ENCODE peak calls at places on chromosomes 11 and 22, in nine cellular contexts. K, Z, L, F, D, S, U, X and J are unnamed samples.
A peak's percentile ranks its signal among the peaks of the same experiment; 100 is the strongest.

GRCh38 chr11:65492637-65493366 is 6.0 kb upstream of the MALAT1 start:
- DNase-seq in K (peak; percentile 94), Z (peak; percentile 95), L (peak; percentile 97), F (peak; percentile 78), D (no peak), S (peak; percentile 90), U (peak; percentile 93), X (no peak), J (no peak)

GRCh38 chr11:65785329-65786007 is 1.4 kb upstream of the OVOL1 start:
- DNase-seq in K (no peak), Z (no peak), L (no peak), F (no peak), D (no peak), S (no peak), U (no peak), X (peak; percentile 28), J (no peak)

GRCh38 chr22:30606455-30607299 is at the start of gene TCN2:
- DNase-seq in K (peak; percentile 84), Z (peak; percentile 84), L (peak; percentile 70), F (peak; percentile 72), D (no peak), S (peak; percentile 68), U (peak; percentile 35), X (peak; percentile 97), J (peak; percentile 46)

GRCh38 chr11:34754171-34754823 is 133.4 kb downstream of the EHF start:
- DNase-seq in K (peak; percentile 35), Z (no peak), L (peak; percentile 41), F (no peak), D (no peak), S (no peak), U (peak; percentile 86), X (no peak), J (no peak)

GRCh38 chr11:78350646-78351165 is 66.9 kb downstream of the GAB2 start:
- DNase-seq in K (peak; percentile 80), Z (peak; percentile 80), L (no peak), F (no peak), D (no peak), S (no peak), U (no peak), X (no peak), J (no peak)

GRCh38 chr11:66317322-66317765 is 500 bp upstream of the CD248 start:
- DNase-seq in K (peak; percentile 87), Z (peak; percentile 88), L (no peak), F (no peak), D (no peak), S (peak; percentile 69), U (no peak), X (no peak), J (no peak)

GRCh38 chr11:128399186-128399585 is 188.2 kb downstream of the ETS1 start:
- DNase-seq in K (no peak), Z (peak; percentile 43), L (no peak), F (no peak), D (no peak), S (no peak), U (no peak), X (no peak), J (no peak)

GRCh38 chr11:68002943-68003845 is 703 bp downstream of the UNC93B1 start:
- DNase-seq in K (no peak), Z (no peak), L (no peak), F (peak; percentile 59), D (no peak), S (peak; percentile 37), U (no peak), X (peak; percentile 58), J (no peak)

GRCh38 chr22:30265851-30266444 is 703 bp downstream of the OSM start:
- DNase-seq in K (no peak), Z (no peak), L (peak; percentile 67), F (peak; percentile 67), D (no peak), S (no peak), U (no peak), X (no peak), J (no peak)

GRCh38 chr11:18749681-18750319 is 23.8 kb upstream of the IGSF22 start:
- DNase-seq in K (peak; percentile 70), Z (peak; percentile 74), L (peak; percentile 48), F (no peak), D (peak; percentile 29), S (no peak), U (peak; percentile 72), X (peak; percentile 77), J (no peak)

GRCh38 chr11:59556115-59556882 is 45.0 kb downstream of the OR4D9 start:
- DNase-seq in K (peak; percentile 86), Z (peak; percentile 86), L (peak; percentile 64), F (peak; percentile 62), D (peak; percentile 83), S (peak; percentile 56), U (peak; percentile 81), X (peak; percentile 78), J (peak; percentile 42)

GRCh38 chr22:23531966-23532735 is 47.9 kb downstream of the IGLL1 start:
- DNase-seq in K (no peak), Z (no peak), L (peak; percentile 18), F (no peak), D (no peak), S (peak; percentile 37), U (no peak), X (peak; percentile 25), J (no peak)

GRCh38 chr11:47514825-47515647 is 37.9 kb downstream of the CELF1 start:
- DNase-seq in K (peak; percentile 82), Z (peak; percentile 82), L (no peak), F (no peak), D (peak; percentile 70), S (no peak), U (peak; percentile 59), X (peak; percentile 16), J (no peak)

GRCh38 chr11:113119074-113119473 is 157.9 kb downstream of the NCAM1 start:
- DNase-seq in K (peak; percentile 26), Z (no peak), L (no peak), F (no peak), D (no peak), S (no peak), U (no peak), X (no peak), J (no peak)

GRCh38 chr11:85698195-85698594 is 12.2 kb upstream of the CCDC89 start:
- DNase-seq in K (no peak), Z (no peak), L (no peak), F (no peak), D (no peak), S (no peak), U (no peak), X (no peak), J (no peak)

GRCh38 chr22:33111491-33111890 is 53.3 kb upstream of the SYN3 start:
- DNase-seq in K (no peak), Z (no peak), L (no peak), F (no peak), D (no peak), S (no peak), U (no peak), X (no peak), J (no peak)

GRCh38 chr11:1101318-1102089 is 26.8 kb downstream of the MUC2 start:
- DNase-seq in K (no peak), Z (no peak), L (no peak), F (no peak), D (no peak), S (no peak), U (no peak), X (no peak), J (no peak)

GRCh38 chr11:110991621-110992355 is 253.7 kb upstream of the POU2AF2 start:
- DNase-seq in K (peak; percentile 74), Z (peak; percentile 83), L (peak; percentile 24), F (no peak), D (no peak), S (no peak), U (peak; percentile 6), X (no peak), J (no peak)

GRCh38 chr11:44357734-44358133 is 47.8 kb upstream of the ALX4 start:
- DNase-seq in K (no peak), Z (no peak), L (no peak), F (no peak), D (no peak), S (no peak), U (peak; percentile 2), X (no peak), J (no peak)

GRCh38 chr11:113147249-113147648 is 167.1 kb upstream of the TTC12 start:
- DNase-seq in K (peak; percentile 28), Z (no peak), L (no peak), F (no peak), D (no peak), S (no peak), U (no peak), X (peak; percentile 46), J (no peak)

GRCh38 chr22:19723990-19724827 is 870 bp downstream of the GP1BB start:
- DNase-seq in K (peak; percentile 22), Z (peak; percentile 22), L (no peak), F (no peak), D (no peak), S (no peak), U (no peak), X (peak; percentile 79), J (no peak)

GRCh38 chr11:128624269-128625170 is 37.2 kb upstream of the ETS1 start:
- DNase-seq in K (no peak), Z (no peak), L (no peak), F (no peak), D (no peak), S (no peak), U (no peak), X (no peak), J (no peak)

GRCh38 chr22:25382762-25383161 is 163.3 kb downstream of the CRYBB2 start:
- DNase-seq in K (no peak), Z (no peak), L (no peak), F (no peak), D (no peak), S (no peak), U (peak; percentile 8), X (no peak), J (no peak)
- TF ChIP-seq CTCF in K (peak; percentile 12), Z (peak; percentile 16), L (no peak), F (no peak), D (peak; percentile 11), S (no peak), U (no peak), X (peak; percentile 27), J (no peak)

GRCh38 chr11:61659413-61660196 is 20.6 kb upstream of the DAGLA start:
- DNase-seq in K (no peak), Z (no peak), L (no peak), F (no peak), D (no peak), S (no peak), U (no peak), X (no peak), J (no peak)
- TF ChIP-seq CTCF in K (no peak), Z (peak; percentile 13), L (no peak), F (no peak), D (no peak), S (no peak), U (peak; percentile 6), X (peak; percentile 54), J (no peak)

GRCh38 chr11:109076870-109077269 is 345.1 kb upstream of the C11orf87 start:
- DNase-seq in K (peak; percentile 32), Z (peak; percentile 26), L (no peak), F (no peak), D (no peak), S (no peak), U (peak; percentile 11), X (no peak), J (no peak)
- TF ChIP-seq CTCF in K (no peak), Z (no peak), L (no peak), F (no peak), D (no peak), S (no peak), U (no peak), X (no peak), J (no peak)

DNA sequence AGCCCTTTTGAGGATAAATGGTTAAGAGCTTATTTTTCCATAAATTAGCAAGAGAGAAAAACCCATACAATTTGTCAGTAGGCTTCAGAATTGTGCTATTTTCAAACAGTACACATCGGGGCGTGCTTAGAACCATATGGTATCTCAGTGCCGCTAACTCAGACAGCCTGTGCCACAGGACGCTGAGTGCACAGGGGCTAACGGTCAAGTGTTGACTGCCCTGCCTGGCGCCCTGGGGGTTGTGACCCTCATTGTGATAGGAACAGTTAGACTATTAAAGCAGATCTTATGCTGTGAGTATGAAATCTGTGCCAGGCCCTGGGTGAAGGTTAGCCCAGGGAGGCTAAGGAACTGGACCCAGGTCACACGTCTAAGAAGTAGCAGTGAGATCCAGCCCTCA is 1519.7 kb downstream of the BRD1 start:
- DNase-seq in K (no peak), Z (no peak), L (no peak), F (no peak), D (no peak), S (no peak), U (no peak), X (no peak), J (no peak)
- TF ChIP-seq CTCF in K (no peak), Z (no peak), L (no peak), F (no peak), D (no peak), S (no peak), U (no peak), X (no peak), J (no peak)